ENCODE peak calls at places on chromosome 14, in seven cellular contexts. I is H9, Z is IMR-90, T is mesendoderm, O is neuronal stem cell, E is H1, R is trophoblast cell. Q is an unnamed sample.

GRCh38 chr14:24670594-24670993 is 36.6 kb upstream of the GZMB start:
- DNase-seq in I (no peak), Z (no peak), T (no peak), O (no peak), E (no peak), R (no peak), Q (no peak)

GRCh38 chr14:37241206-37241605 is 43.5 kb downstream of the MIPOL1 start:
- DNase-seq in I (no peak), Z (no peak), T (no peak), O (no peak), E (no peak), R (no peak), Q (no peak)

GRCh38 chr14:77372304-77372841 is 4.5 kb downstream of the TMED8 start:
- DNase-seq in I (no peak), Z (peak; percentile 88), T (no peak), O (peak; percentile 3), E (no peak), R (no peak), Q (peak; percentile 95)

GRCh38 chr14:32109676-32110075 is 32.6 kb downstream of the ARHGAP5 start:
- DNase-seq in I (no peak), Z (peak; percentile 86), T (no peak), O (no peak), E (no peak), R (peak; percentile 79), Q (peak; percentile 74)

GRCh38 chr14:104843442-104844305 is 21.4 kb upstream of the CEP170B start:
- DNase-seq in I (peak; percentile 72), Z (no peak), T (peak; percentile 84), O (peak; percentile 59), E (peak; percentile 72), R (peak; percentile 38), Q (no peak)

GRCh38 chr14:72782182-72782508 is 111.8 kb downstream of the DPF3 start:
- DNase-seq in I (no peak), Z (no peak), T (no peak), O (no peak), E (no peak), R (no peak), Q (no peak)

GRCh38 chr14:102221026-102221425 is 81.3 kb downstream of the WDR20 start:
- DNase-seq in I (no peak), Z (peak; percentile 44), T (peak; percentile 68), O (no peak), E (peak; percentile 53), R (no peak), Q (peak; percentile 43)

GRCh38 chr14:81286574-81287370 is 66.0 kb upstream of the GTF2A1 start:
- DNase-seq in I (no peak), Z (no peak), T (no peak), O (no peak), E (no peak), R (peak; percentile 62), Q (no peak)

GRCh38 chr14:51002406-51002984 is 58.2 kb upstream of the PYGL start:
- DNase-seq in I (no peak), Z (no peak), T (no peak), O (no peak), E (no peak), R (no peak), Q (no peak)

GRCh38 chr14:77657244-77657643 is 40.8 kb upstream of the SPTLC2 start:
- DNase-seq in I (no peak), Z (no peak), T (no peak), O (no peak), E (no peak), R (no peak), Q (no peak)

GRCh38 chr14:71130491-71131179 is 223.4 kb downstream of the PCNX1 start:
- DNase-seq in I (peak; percentile 23), Z (peak; percentile 88), T (peak; percentile 93), O (no peak), E (peak; percentile 29), R (peak; percentile 93), Q (peak; percentile 89)

GRCh38 chr14:40656301-40656700 is 950.4 kb upstream of the LRFN5 start:
- DNase-seq in I (no peak), Z (no peak), T (no peak), O (no peak), E (no peak), R (no peak), Q (no peak)

GRCh38 chr14:24960816-24961215 is 89.1 kb downstream of the STXBP6 start:
- DNase-seq in I (no peak), Z (peak; percentile 88), T (no peak), O (no peak), E (no peak), R (no peak), Q (peak; percentile 49)

GRCh38 chr14:39431416-39432178 is 636 bp downstream of the FBXO33 start:
- DNase-seq in I (peak; percentile 54), Z (peak; percentile 33), T (peak; percentile 65), O (peak; percentile 47), E (peak; percentile 66), R (peak; percentile 72), Q (peak; percentile 68)

GRCh38 chr14:92135269-92135668 is 13.5 kb downstream of the CPSF2 start:
- DNase-seq in I (no peak), Z (peak; percentile 59), T (peak; percentile 14), O (no peak), E (no peak), R (peak; percentile 39), Q (peak; percentile 58)

GRCh38 chr14:51564986-51565604 is 86.6 kb upstream of the FRMD6 start:
- DNase-seq in I (no peak), Z (no peak), T (no peak), O (no peak), E (no peak), R (peak; percentile 88), Q (no peak)

GRCh38 chr14:58282925-58283593 is 15.3 kb upstream of the ARID4A start:
- DNase-seq in I (no peak), Z (no peak), T (no peak), O (no peak), E (no peak), R (no peak), Q (no peak)
- H4K8ac ChIP-seq in I (no peak overlapping the region), Z (no peak overlapping the region), T (no peak overlapping the region), O (no peak overlapping the region), E (no peak overlapping the region), R (no peak overlapping the region), Q (no peak overlapping the region)

GRCh38 chr14:22007278-22008097 is 333.9 kb upstream of the OR4E1 start:
- DNase-seq in I (no peak), Z (no peak), T (no peak), O (no peak), E (no peak), R (no peak), Q (no peak)

GRCh38 chr14:22002860-22003284 is 329.3 kb upstream of the OR4E1 start:
- DNase-seq in I (peak; percentile 69), Z (no peak), T (peak; percentile 63), O (peak; percentile 49), E (peak; percentile 76), R (no peak), Q (no peak)

GRCh38 chr14:22008098-22008412 is 334.4 kb upstream of the OR4E1 start:
- DNase-seq in I (no peak), Z (no peak), T (no peak), O (no peak), E (no peak), R (no peak), Q (no peak)

GRCh38 chr14:21999400-21999799 is 325.8 kb upstream of the OR4E1 start:
- DNase-seq in I (no peak), Z (no peak), T (no peak), O (no peak), E (no peak), R (no peak), Q (no peak)

DNA sequence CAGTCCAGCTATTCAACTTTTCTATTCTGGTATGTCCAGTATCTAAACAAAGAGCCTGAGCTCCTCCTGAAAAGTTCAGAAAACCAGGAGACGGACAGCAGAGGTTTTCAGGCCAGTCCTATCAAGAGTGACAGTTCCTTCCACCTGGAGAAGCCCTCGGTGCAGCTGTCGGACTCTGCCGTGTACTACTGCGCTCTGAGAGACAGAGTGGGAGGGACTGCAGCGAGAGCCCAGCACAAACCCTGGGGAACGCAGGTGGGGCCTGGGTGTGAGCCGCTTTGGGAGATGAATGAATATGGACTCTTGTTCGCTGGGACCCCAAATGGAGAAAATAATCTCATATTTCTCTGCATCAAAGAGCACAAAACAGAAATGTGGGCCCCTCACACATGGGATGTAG is 329.9 kb upstream of the OR4E1 start:
- DNase-seq in I (no peak), Z (no peak), T (no peak), O (no peak), E (no peak), R (no peak), Q (no peak)
- H4K8ac ChIP-seq in I (no peak overlapping the region), Z (no peak overlapping the region), T (no peak overlapping the region), O (no peak overlapping the region), E (no peak overlapping the region), R (no peak overlapping the region), Q (no peak overlapping the region)

GRCh38 chr14:96752156-96752555 is 45.0 kb upstream of the VRK1 start:
- DNase-seq in I (no peak), Z (no peak), T (no peak), O (no peak), E (no peak), R (no peak), Q (no peak)

GRCh38 chr14:96748371-96748770 is 48.8 kb upstream of the VRK1 start:
- DNase-seq in I (no peak), Z (no peak), T (no peak), O (no peak), E (no peak), R (no peak), Q (no peak)

GRCh38 chr14:96754162-96754844 is 42.9 kb upstream of the VRK1 start:
- DNase-seq in I (no peak), Z (peak; percentile 5), T (peak; percentile 67), O (no peak), E (no peak), R (no peak), Q (no peak)

GRCh38 chr14:96752594-96752993 is 44.6 kb upstream of the VRK1 start:
- DNase-seq in I (no peak), Z (peak; percentile 5), T (no peak), O (no peak), E (no peak), R (no peak), Q (peak; percentile 17)

GRCh38 chr14:96751505-96751904 is 45.7 kb upstream of the VRK1 start:
- DNase-seq in I (no peak), Z (no peak), T (no peak), O (no peak), E (no peak), R (no peak), Q (no peak)
- H4K8ac ChIP-seq in I (no peak overlapping the region), Z (no peak overlapping the region), T (no peak overlapping the region), O (no peak overlapping the region), E (no peak overlapping the region), R (no peak overlapping the region), Q (no peak overlapping the region)

GRCh38 chr14:100559455-100559854 is 27.8 kb downstream of the BEGAIN start:
- DNase-seq in I (no peak), Z (no peak), T (no peak), O (no peak), E (no peak), R (no peak), Q (no peak)

GRCh38 chr14:100558966-100559365 is 28.3 kb downstream of the BEGAIN start:
- DNase-seq in I (no peak), Z (no peak), T (no peak), O (no peak), E (no peak), R (no peak), Q (no peak)

GRCh38 chr14:100560999-100561398 is 26.2 kb downstream of the BEGAIN start:
- DNase-seq in I (no peak), Z (no peak), T (no peak), O (no peak), E (no peak), R (no peak), Q (no peak)

GRCh38 chr14:100558226-100558625 is 29.0 kb downstream of the BEGAIN start:
- DNase-seq in I (no peak), Z (no peak), T (no peak), O (no peak), E (no peak), R (no peak), Q (no peak)

GRCh38 chr14:100560471-100560870 is 26.7 kb downstream of the BEGAIN start:
- DNase-seq in I (no peak), Z (no peak), T (no peak), O (no peak), E (no peak), R (no peak), Q (no peak)
- H4K8ac ChIP-seq in I (no peak overlapping the region), Z (no peak overlapping the region), T (no peak overlapping the region), O (peak overlapping the region; percentile 8), E (peak overlapping the region; percentile 83), R (no peak overlapping the region), Q (no peak overlapping the region)

Q was measured in mesenchymal stem cell.